ENCODE peak calls at places on chromosome 14, in five cellular contexts. One of them, this sample, is unnamed.

GRCh38 chr14:60300019-60300418 is 51.0 kb downstream of the PPM1A start:
- DNase-seq in H1: no peak
- DNase-seq in esophagus muscularis mucosa: no peak
- DNase-seq in upper lobe of left lung: no peak
- DNase-seq in SK-N-SH: no peak
- DNase-seq in this sample: no peak

GRCh38 chr14:49250109-49250508 is 336.1 kb downstream of the RPS29 start:
- DNase-seq in H1: no peak
- DNase-seq in esophagus muscularis mucosa: no peak
- DNase-seq in upper lobe of left lung: no peak
- DNase-seq in SK-N-SH: no peak
- DNase-seq in this sample: no peak

GRCh38 chr14:83255015-83255726 is 1721.5 kb upstream of the SEL1L start:
- DNase-seq in H1: no peak
- DNase-seq in SK-N-SH: no peak
- DNase-seq in upper lobe of left lung: no peak
- DNase-seq in esophagus muscularis mucosa: no peak
- DNase-seq in this sample: no peak

GRCh38 chr14:52649511-52649910 is 45.8 kb downstream of the ERO1A start:
- DNase-seq in esophagus muscularis mucosa: no peak
- DNase-seq in H1: no peak
- DNase-seq in upper lobe of left lung: no peak
- DNase-seq in SK-N-SH: no peak
- DNase-seq in this sample: no peak

GRCh38 chr14:24818054-24818822 is 184.2 kb upstream of the GZMB start:
- DNase-seq in H1: no peak
- DNase-seq in upper lobe of left lung: no peak
- DNase-seq in SK-N-SH: no peak
- DNase-seq in esophagus muscularis mucosa: peak; percentile 50
- DNase-seq in this sample: no peak

GRCh38 chr14:77014734-77015133 is 13.8 kb downstream of the IRF2BPL start:
- DNase-seq in upper lobe of left lung: no peak
- DNase-seq in SK-N-SH: no peak
- DNase-seq in H1: no peak
- DNase-seq in esophagus muscularis mucosa: no peak
- DNase-seq in this sample: no peak

GRCh38 chr14:97301931-97302559 is 504.9 kb downstream of the VRK1 start:
- DNase-seq in H1: no peak
- DNase-seq in upper lobe of left lung: no peak
- DNase-seq in esophagus muscularis mucosa: no peak
- DNase-seq in SK-N-SH: no peak
- DNase-seq in this sample: no peak

GRCh38 chr14:88621090-88621489 is 58.3 kb downstream of the ZC3H14 start:
- DNase-seq in H1: no peak
- DNase-seq in SK-N-SH: no peak
- DNase-seq in upper lobe of left lung: no peak
- DNase-seq in esophagus muscularis mucosa: no peak
- DNase-seq in this sample: no peak

GRCh38 chr14:104117341-104118005 is 20.9 kb upstream of the KIF26A start:
- DNase-seq in H1: no peak
- DNase-seq in esophagus muscularis mucosa: no peak
- DNase-seq in upper lobe of left lung: no peak
- DNase-seq in SK-N-SH: peak; percentile 15
- DNase-seq in this sample: no peak

GRCh38 chr14:21236948-21237797 is 32.1 kb downstream of the HNRNPC start:
- DNase-seq in SK-N-SH: no peak
- DNase-seq in esophagus muscularis mucosa: no peak
- DNase-seq in upper lobe of left lung: no peak
- DNase-seq in H1: no peak
- DNase-seq in this sample: no peak

GRCh38 chr14:74326369-74327152 is 21.7 kb upstream of the VRTN start:
- DNase-seq in SK-N-SH: peak; percentile 10
- DNase-seq in esophagus muscularis mucosa: no peak
- DNase-seq in H1: peak; percentile 85
- DNase-seq in upper lobe of left lung: no peak
- DNase-seq in this sample: no peak

GRCh38 chr14:49971156-49972141 is 78.6 kb downstream of the ARF6 start:
- DNase-seq in esophagus muscularis mucosa: no peak
- DNase-seq in SK-N-SH: no peak
- DNase-seq in upper lobe of left lung: no peak
- DNase-seq in H1: no peak
- DNase-seq in this sample: no peak

GRCh38 chr14:104293231-104293841 is 154.9 kb downstream of the KIF26A start:
- DNase-seq in esophagus muscularis mucosa: no peak
- DNase-seq in SK-N-SH: no peak
- DNase-seq in H1: no peak
- DNase-seq in upper lobe of left lung: no peak
- DNase-seq in this sample: peak; percentile 24

GRCh38 chr14:55707365-55707804 is 127.4 kb downstream of the KTN1 start:
- DNase-seq in upper lobe of left lung: no peak
- DNase-seq in esophagus muscularis mucosa: no peak
- DNase-seq in H1: no peak
- DNase-seq in SK-N-SH: no peak
- DNase-seq in this sample: no peak

GRCh38 chr14:75044322-75044721 is 6.9 kb downstream of the MLH3 start:
- DNase-seq in upper lobe of left lung: no peak
- DNase-seq in SK-N-SH: no peak
- DNase-seq in H1: no peak
- DNase-seq in esophagus muscularis mucosa: no peak
- DNase-seq in this sample: no peak

GRCh38 chr14:92581206-92581605 is 67.6 kb downstream of the RIN3 start:
- DNase-seq in H1: no peak
- DNase-seq in upper lobe of left lung: no peak
- DNase-seq in SK-N-SH: no peak
- DNase-seq in esophagus muscularis mucosa: no peak
- DNase-seq in this sample: no peak

GRCh38 chr14:76313861-76314260 is 62.1 kb upstream of the ESRRB start:
- DNase-seq in upper lobe of left lung: no peak
- DNase-seq in H1: no peak
- DNase-seq in esophagus muscularis mucosa: no peak
- DNase-seq in SK-N-SH: no peak
- DNase-seq in this sample: no peak

GRCh38 chr14:54420478-54421116 is 20.6 kb downstream of the CNIH1 start:
- DNase-seq in H1: peak; percentile 59
- DNase-seq in SK-N-SH: peak; percentile 41
- DNase-seq in upper lobe of left lung: no peak
- DNase-seq in esophagus muscularis mucosa: no peak
- DNase-seq in this sample: no peak

GRCh38 chr14:91728616-91729183 is 3.2 kb downstream of the CATSPERB start:
- DNase-seq in SK-N-SH: no peak
- DNase-seq in H1: no peak
- DNase-seq in esophagus muscularis mucosa: no peak
- DNase-seq in upper lobe of left lung: no peak
- DNase-seq in this sample: no peak

GRCh38 chr14:66496188-66496807 is 10.1 kb downstream of the CCDC196 start:
- DNase-seq in H1: no peak
- DNase-seq in upper lobe of left lung: no peak
- DNase-seq in esophagus muscularis mucosa: no peak
- DNase-seq in SK-N-SH: no peak
- DNase-seq in this sample: no peak

GRCh38 chr14:69612014-69612758 is 790 bp downstream of the SUSD6 start:
- DNase-seq in SK-N-SH: peak; percentile 78
- DNase-seq in esophagus muscularis mucosa: no peak
- DNase-seq in upper lobe of left lung: peak; percentile 40
- DNase-seq in H1: no peak
- DNase-seq in this sample: no peak

GRCh38 chr14:69613312-69614073 is 2.1 kb downstream of the SUSD6 start:
- DNase-seq in SK-N-SH: no peak
- DNase-seq in esophagus muscularis mucosa: no peak
- DNase-seq in upper lobe of left lung: no peak
- DNase-seq in H1: no peak
- DNase-seq in this sample: no peak

GRCh38 chr14:69614592-69614991 is 3.2 kb downstream of the SUSD6 start:
- DNase-seq in upper lobe of left lung: peak; percentile 85
- DNase-seq in H1: no peak
- DNase-seq in esophagus muscularis mucosa: no peak
- DNase-seq in SK-N-SH: no peak
- DNase-seq in this sample: no peak

GRCh38 chr14:69611264-69612013 is at the start of gene SUSD6:
- DNase-seq in esophagus muscularis mucosa: peak; percentile 95
- DNase-seq in upper lobe of left lung: peak; percentile 94
- DNase-seq in H1: peak; percentile 77
- DNase-seq in SK-N-SH: peak; percentile 98
- DNase-seq in this sample: peak; percentile 89

GRCh38 chr14:69612759-69613145 is 1.4 kb downstream of the SUSD6 start:
- DNase-seq in SK-N-SH: no peak
- DNase-seq in upper lobe of left lung: no peak
- DNase-seq in esophagus muscularis mucosa: no peak
- DNase-seq in H1: no peak
- DNase-seq in this sample: no peak
- H3K27ac ChIP-seq in SK-N-SH: peak overlapping the region; percentile 79
- H3K27ac ChIP-seq in upper lobe of left lung: peak overlapping the region; percentile 97
- H3K27ac ChIP-seq in esophagus muscularis mucosa: peak overlapping the region; percentile 99
- H3K27ac ChIP-seq in H1: no peak overlapping the region
- H3K27ac ChIP-seq in this sample: peak overlapping the region; percentile 99

GRCh38 chr14:68783408-68784297 is 9.2 kb downstream of the ZFP36L1 start:
- DNase-seq in esophagus muscularis mucosa: peak; percentile 86
- DNase-seq in upper lobe of left lung: peak; percentile 20
- DNase-seq in SK-N-SH: no peak
- DNase-seq in H1: peak; percentile 37
- DNase-seq in this sample: peak; percentile 13
- H3K4me1 ChIP-seq in esophagus muscularis mucosa: peaks cover 40% of the 10 kb centered on the region
- H3K4me1 ChIP-seq in upper lobe of left lung: peaks cover 64% of the 10 kb centered on the region
- H3K4me1 ChIP-seq in SK-N-SH: peaks cover 19% of the 10 kb centered on the region
- H3K4me1 ChIP-seq in H1: peaks cover 8% of the 10 kb centered on the region
- H3K4me1 ChIP-seq in this sample: peaks cover 3% of the 10 kb centered on the region

GRCh38 chr14:71237556-71237955 is 330.3 kb downstream of the PCNX1 start:
- DNase-seq in upper lobe of left lung: no peak
- DNase-seq in esophagus muscularis mucosa: no peak
- DNase-seq in SK-N-SH: no peak
- DNase-seq in H1: no peak
- DNase-seq in this sample: no peak
- TF ChIP-seq POLR2AphosphoS5 in upper lobe of left lung: no peak
- TF ChIP-seq POLR2AphosphoS5 in esophagus muscularis mucosa: no peak
- TF ChIP-seq POLR2AphosphoS5 in SK-N-SH: no peak
- TF ChIP-seq POLR2AphosphoS5 in H1: no peak
- TF ChIP-seq POLR2AphosphoS5 in this sample: no peak

GRCh38 chr14:65098586-65098985 is 3.7 kb downstream of the MAX start:
- DNase-seq in SK-N-SH: no peak
- DNase-seq in esophagus muscularis mucosa: no peak
- DNase-seq in upper lobe of left lung: no peak
- DNase-seq in H1: no peak
- DNase-seq in this sample: no peak
- H3K27ac ChIP-seq in SK-N-SH: peak overlapping the region; percentile 34
- H3K27ac ChIP-seq in esophagus muscularis mucosa: peak overlapping the region; percentile 56
- H3K27ac ChIP-seq in upper lobe of left lung: peak overlapping the region; percentile 50
- H3K27ac ChIP-seq in H1: no peak overlapping the region
- H3K27ac ChIP-seq in this sample: peak overlapping the region; percentile 50

DNA sequence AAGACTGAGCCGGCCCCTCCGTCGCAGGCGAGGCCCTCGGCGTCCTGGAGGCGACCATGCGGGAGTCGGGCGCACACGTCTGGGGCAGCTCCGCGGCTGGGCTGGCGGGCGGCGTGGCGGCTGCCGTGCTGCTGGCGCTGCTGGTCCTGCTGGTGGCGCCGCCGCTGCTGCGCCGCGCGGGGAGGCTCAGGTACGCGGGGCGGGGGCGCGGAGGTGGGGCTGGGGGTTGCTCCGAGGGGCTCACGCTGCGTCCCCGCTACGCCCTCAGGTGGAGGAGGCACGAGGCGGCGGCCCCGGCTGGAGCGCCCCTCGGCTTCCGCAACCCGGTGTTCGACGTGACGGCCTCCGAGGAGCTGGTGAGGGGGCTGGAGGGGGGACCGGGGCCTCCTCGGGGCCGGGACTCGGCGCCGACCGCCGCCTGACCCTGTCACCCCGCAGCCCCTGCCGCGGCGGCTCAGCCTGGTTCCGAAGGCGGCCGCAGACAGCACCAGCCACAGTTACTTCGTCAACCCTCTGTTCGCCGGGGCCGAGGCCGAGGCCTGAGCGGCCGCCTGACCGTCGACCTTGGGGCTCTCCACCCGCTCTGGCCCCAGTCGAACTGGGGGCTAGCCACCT is 7.8 kb downstream of the AMN start:
- DNase-seq in upper lobe of left lung: no peak
- DNase-seq in H1: peak; percentile 82
- DNase-seq in esophagus muscularis mucosa: no peak
- DNase-seq in SK-N-SH: peak; percentile 83
- DNase-seq in this sample: no peak
- H3K4me1 ChIP-seq in upper lobe of left lung: peaks cover 28% of the 10 kb centered on the region
- H3K4me1 ChIP-seq in H1: peaks cover 29% of the 10 kb centered on the region
- H3K4me1 ChIP-seq in esophagus muscularis mucosa: peaks cover 26% of the 10 kb centered on the region
- H3K4me1 ChIP-seq in SK-N-SH: no peaks in the 10 kb centered on the region
- H3K4me1 ChIP-seq in this sample: peaks cover 14% of the 10 kb centered on the region

GRCh38 chr14:101558739-101559240 is 2.5 kb upstream of the DIO3 start:
- DNase-seq in esophagus muscularis mucosa: no peak
- DNase-seq in SK-N-SH: peak; percentile 27
- DNase-seq in H1: no peak
- DNase-seq in upper lobe of left lung: no peak
- DNase-seq in this sample: no peak

GRCh38 chr14:101560534-101561113 is 671 bp upstream of the DIO3 start:
- DNase-seq in esophagus muscularis mucosa: no peak
- DNase-seq in upper lobe of left lung: no peak
- DNase-seq in H1: no peak
- DNase-seq in SK-N-SH: no peak
- DNase-seq in this sample: no peak

GRCh38 chr14:101559624-101560533 is 1.4 kb upstream of the DIO3 start:
- DNase-seq in SK-N-SH: peak; percentile 91
- DNase-seq in esophagus muscularis mucosa: no peak
- DNase-seq in upper lobe of left lung: no peak
- DNase-seq in H1: peak; percentile 72
- DNase-seq in this sample: no peak

GRCh38 chr14:101557811-101558738 is 3.2 kb upstream of the DIO3 start:
- DNase-seq in H1: no peak
- DNase-seq in esophagus muscularis mucosa: no peak
- DNase-seq in upper lobe of left lung: no peak
- DNase-seq in SK-N-SH: peak; percentile 40
- DNase-seq in this sample: no peak

DNA sequence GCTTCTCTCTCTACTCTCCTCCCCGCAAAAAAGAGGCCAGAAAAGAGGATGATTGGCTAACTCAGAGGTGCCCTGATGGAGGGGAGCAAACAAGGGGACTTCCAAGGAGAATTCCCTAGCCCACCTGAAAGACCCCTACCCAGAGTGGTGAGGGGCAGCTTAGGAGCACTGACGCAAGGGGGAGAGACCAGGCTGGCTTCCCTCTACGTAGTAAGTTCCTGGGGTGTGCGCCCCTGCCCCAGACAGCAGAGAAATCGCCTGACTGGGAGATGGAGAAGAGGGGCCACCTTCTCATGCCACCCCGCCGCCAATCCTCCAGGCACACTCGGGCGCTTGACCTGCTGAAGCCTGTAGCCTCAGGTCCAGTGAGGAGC is 2.1 kb upstream of the DIO3 start:
- DNase-seq in esophagus muscularis mucosa: no peak
- DNase-seq in upper lobe of left lung: no peak
- DNase-seq in SK-N-SH: peak; percentile 26
- DNase-seq in H1: no peak
- DNase-seq in this sample: no peak
- TF ChIP-seq POLR2AphosphoS5 in esophagus muscularis mucosa: no peak
- TF ChIP-seq POLR2AphosphoS5 in upper lobe of left lung: no peak
- TF ChIP-seq POLR2AphosphoS5 in SK-N-SH: no peak
- TF ChIP-seq POLR2AphosphoS5 in H1: no peak
- TF ChIP-seq POLR2AphosphoS5 in this sample: no peak

DNA sequence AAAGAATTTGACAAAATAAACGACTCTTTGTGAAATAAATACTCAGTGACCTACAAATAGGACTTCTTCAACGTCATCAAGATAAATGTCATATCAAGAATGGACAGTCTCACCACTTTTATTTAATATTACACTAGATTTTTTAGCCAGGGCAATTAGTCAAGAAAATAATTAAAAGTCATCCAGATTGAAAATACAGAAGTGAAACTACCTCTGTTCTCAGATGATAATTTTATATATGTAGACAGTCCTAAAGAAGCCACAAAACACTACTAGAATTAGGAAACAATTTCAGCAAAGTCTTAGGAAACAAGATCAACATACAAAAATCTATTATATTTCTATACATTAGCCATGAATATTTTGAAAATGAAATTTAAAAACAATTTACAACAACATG is 689.6 kb upstream of the SEL1L start:
- DNase-seq in H1: no peak
- DNase-seq in SK-N-SH: no peak
- DNase-seq in esophagus muscularis mucosa: no peak
- DNase-seq in upper lobe of left lung: no peak
- DNase-seq in this sample: no peak
- H3K27ac ChIP-seq in H1: no peak overlapping the region
- H3K27ac ChIP-seq in SK-N-SH: no peak overlapping the region
- H3K27ac ChIP-seq in esophagus muscularis mucosa: no peak overlapping the region
- H3K27ac ChIP-seq in upper lobe of left lung: no peak overlapping the region
- H3K27ac ChIP-seq in this sample: no peak overlapping the region